ENCODE peak calls at places on chromosomes 6 and 20, in eight cellular contexts. One of them, this sample, is unnamed. For H3K9me3, the result is how much of the 10 kb centered on the place peaks cover.

GRCh38 chr6:83511901-83512681 is at the start of gene PRSS35:
- DNase-seq in HCT116: peak
- DNase-seq in GM23248: peak
- DNase-seq in MM.1S: peak
- DNase-seq in SK-N-SH: peak
- DNase-seq in neural progenitor cell: peak
- DNase-seq in OCI-LY7: no peak
- DNase-seq in PC-3: peak
- DNase-seq in this sample: peak

GRCh38 chr6:75751443-75751842 is 2.4 kb downstream of the MYO6 start:
- DNase-seq in HCT116: no peak
- DNase-seq in GM23248: peak
- DNase-seq in MM.1S: no peak
- DNase-seq in SK-N-SH: no peak
- DNase-seq in neural progenitor cell: no peak
- DNase-seq in OCI-LY7: no peak
- DNase-seq in PC-3: peak
- DNase-seq in this sample: no peak

GRCh38 chr6:89084542-89084941 is 4.0 kb downstream of the PNRC1 start:
- DNase-seq in HCT116: no peak
- DNase-seq in GM23248: no peak
- DNase-seq in MM.1S: no peak
- DNase-seq in SK-N-SH: no peak
- DNase-seq in neural progenitor cell: no peak
- DNase-seq in OCI-LY7: no peak
- DNase-seq in PC-3: no peak
- DNase-seq in this sample: no peak

GRCh38 chr6:54244430-54244829 is 63.8 kb upstream of the TINAG start:
- DNase-seq in HCT116: peak
- DNase-seq in GM23248: peak
- DNase-seq in MM.1S: peak
- DNase-seq in SK-N-SH: peak
- DNase-seq in neural progenitor cell: peak
- DNase-seq in OCI-LY7: peak
- DNase-seq in PC-3: peak
- DNase-seq in this sample: peak

GRCh38 chr6:157681041-157681650 is 141.9 kb upstream of the SNX9 start:
- DNase-seq in HCT116: no peak
- DNase-seq in GM23248: no peak
- DNase-seq in MM.1S: no peak
- DNase-seq in SK-N-SH: no peak
- DNase-seq in neural progenitor cell: no peak
- DNase-seq in OCI-LY7: no peak
- DNase-seq in PC-3: no peak
- DNase-seq in this sample: no peak

GRCh38 chr20:15071010-15071808 is 733.8 kb upstream of the FLRT3 start:
- DNase-seq in HCT116: no peak
- DNase-seq in GM23248: no peak
- DNase-seq in MM.1S: no peak
- DNase-seq in SK-N-SH: no peak
- DNase-seq in neural progenitor cell: no peak
- DNase-seq in OCI-LY7: no peak
- DNase-seq in PC-3: no peak
- DNase-seq in this sample: no peak

GRCh38 chr6:166470029-166470862 is 87.5 kb upstream of the MPC1 start:
- DNase-seq in HCT116: no peak
- DNase-seq in GM23248: no peak
- DNase-seq in MM.1S: no peak
- DNase-seq in SK-N-SH: no peak
- DNase-seq in neural progenitor cell: no peak
- DNase-seq in OCI-LY7: no peak
- DNase-seq in PC-3: no peak
- DNase-seq in this sample: no peak

GRCh38 chr6:44925100-44925739 is 402.9 kb upstream of the RUNX2 start:
- DNase-seq in HCT116: no peak
- DNase-seq in GM23248: peak
- DNase-seq in MM.1S: no peak
- DNase-seq in SK-N-SH: peak
- DNase-seq in neural progenitor cell: no peak
- DNase-seq in OCI-LY7: no peak
- DNase-seq in PC-3: no peak
- DNase-seq in this sample: peak

GRCh38 chr6:170473226-170473789 is 79.8 kb downstream of the PSMB1 start:
- DNase-seq in HCT116: no peak
- DNase-seq in GM23248: no peak
- DNase-seq in MM.1S: no peak
- DNase-seq in SK-N-SH: no peak
- DNase-seq in neural progenitor cell: no peak
- DNase-seq in OCI-LY7: no peak
- DNase-seq in PC-3: no peak
- DNase-seq in this sample: no peak

GRCh38 chr6:72911463-72912153 is 289.7 kb downstream of the KCNQ5 start:
- DNase-seq in HCT116: no peak
- DNase-seq in GM23248: no peak
- DNase-seq in MM.1S: no peak
- DNase-seq in SK-N-SH: no peak
- DNase-seq in neural progenitor cell: no peak
- DNase-seq in OCI-LY7: no peak
- DNase-seq in PC-3: peak
- DNase-seq in this sample: no peak

GRCh38 chr6:1325471-1326309 is 13.8 kb downstream of the FOXQ1 start:
- DNase-seq in HCT116: peak
- DNase-seq in GM23248: peak
- DNase-seq in MM.1S: no peak
- DNase-seq in SK-N-SH: no peak
- DNase-seq in neural progenitor cell: no peak
- DNase-seq in OCI-LY7: no peak
- DNase-seq in PC-3: peak
- DNase-seq in this sample: peak

GRCh38 chr6:109299695-109300564 is 82.3 kb downstream of the CD164 start:
- DNase-seq in HCT116: no peak
- DNase-seq in GM23248: no peak
- DNase-seq in MM.1S: no peak
- DNase-seq in SK-N-SH: no peak
- DNase-seq in neural progenitor cell: no peak
- DNase-seq in OCI-LY7: no peak
- DNase-seq in PC-3: no peak
- DNase-seq in this sample: no peak

GRCh38 chr20:25324412-25324811 is 66.2 kb downstream of the ABHD12 start:
- DNase-seq in HCT116: no peak
- DNase-seq in GM23248: no peak
- DNase-seq in MM.1S: no peak
- DNase-seq in SK-N-SH: no peak
- DNase-seq in neural progenitor cell: no peak
- DNase-seq in OCI-LY7: no peak
- DNase-seq in PC-3: no peak
- DNase-seq in this sample: no peak

GRCh38 chr6:121548146-121548545 is 112.7 kb downstream of the GJA1 start:
- DNase-seq in HCT116: no peak
- DNase-seq in GM23248: peak
- DNase-seq in MM.1S: no peak
- DNase-seq in SK-N-SH: no peak
- DNase-seq in neural progenitor cell: no peak
- DNase-seq in OCI-LY7: no peak
- DNase-seq in PC-3: no peak
- DNase-seq in this sample: no peak

GRCh38 chr20:57718490-57719009 is 8.7 kb upstream of the PMEPA1 start:
- DNase-seq in HCT116: peak
- DNase-seq in GM23248: peak
- DNase-seq in MM.1S: peak
- DNase-seq in SK-N-SH: peak
- DNase-seq in neural progenitor cell: peak
- DNase-seq in OCI-LY7: peak
- DNase-seq in PC-3: peak
- DNase-seq in this sample: peak

GRCh38 chr6:53119349-53119748 is 29.3 kb downstream of the GCM1 start:
- DNase-seq in HCT116: no peak
- DNase-seq in GM23248: peak
- DNase-seq in MM.1S: no peak
- DNase-seq in SK-N-SH: no peak
- DNase-seq in neural progenitor cell: no peak
- DNase-seq in OCI-LY7: no peak
- DNase-seq in PC-3: peak
- DNase-seq in this sample: no peak

GRCh38 chr20:62642666-62643520 is 590 bp downstream of the SLCO4A1 start:
- DNase-seq in HCT116: no peak
- DNase-seq in GM23248: peak
- DNase-seq in MM.1S: peak
- DNase-seq in SK-N-SH: peak
- DNase-seq in neural progenitor cell: peak
- DNase-seq in OCI-LY7: peak
- DNase-seq in PC-3: peak
- DNase-seq in this sample: no peak
- H3K4me2 ChIP-seq in HCT116: peak
- H3K4me2 ChIP-seq in GM23248: peak
- H3K4me2 ChIP-seq in MM.1S: peak
- H3K4me2 ChIP-seq in SK-N-SH: peak
- H3K4me2 ChIP-seq in neural progenitor cell: peak
- H3K4me2 ChIP-seq in OCI-LY7: peak
- H3K4me2 ChIP-seq in PC-3: peak
- H3K4me2 ChIP-seq in this sample: peak

DNA sequence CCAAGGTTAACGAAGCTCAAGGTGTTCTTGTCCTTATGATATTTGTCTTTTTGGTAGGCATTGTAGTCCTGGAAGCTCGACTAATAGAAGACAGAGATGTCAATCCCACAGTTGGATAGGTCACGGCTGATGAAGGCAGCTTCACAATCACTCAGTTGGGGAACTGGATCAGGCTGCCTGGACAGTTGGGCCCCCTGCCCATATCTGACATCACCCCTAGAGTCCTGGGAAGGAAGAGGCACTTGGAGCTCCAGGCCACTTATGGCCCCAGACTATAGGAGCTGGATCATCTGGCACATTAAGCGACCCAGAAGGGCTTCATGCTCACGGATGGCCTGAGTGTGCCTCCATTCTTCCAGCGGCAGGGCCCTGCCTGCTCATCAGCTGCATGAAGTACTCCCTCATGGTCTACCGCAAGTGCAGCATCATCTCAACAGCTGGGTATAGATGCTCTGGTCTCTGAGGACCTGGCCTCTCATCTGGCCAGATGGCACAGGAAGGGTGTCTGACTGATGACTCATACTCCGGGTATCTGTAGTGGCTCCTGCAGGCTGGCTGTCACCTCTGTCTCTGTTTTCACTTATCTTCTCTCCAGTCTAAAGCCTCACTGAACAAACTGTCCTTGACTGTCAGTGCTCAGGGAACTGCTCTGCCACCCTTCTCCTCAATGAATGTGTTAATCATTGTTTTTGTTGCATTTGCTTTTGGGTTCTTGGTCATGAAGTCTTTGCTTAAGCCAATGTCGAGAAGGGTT is 29.2 kb upstream of the SSR1 start:
- DNase-seq in HCT116: peak
- DNase-seq in GM23248: peak
- DNase-seq in MM.1S: peak
- DNase-seq in SK-N-SH: peak
- DNase-seq in neural progenitor cell: no peak
- DNase-seq in OCI-LY7: no peak
- DNase-seq in PC-3: peak
- DNase-seq in this sample: peak
- H3K9me3 ChIP-seq in HCT116: under half
- H3K9me3 ChIP-seq in GM23248: under half
- H3K9me3 ChIP-seq in MM.1S: under half
- H3K9me3 ChIP-seq in SK-N-SH: under half
- H3K9me3 ChIP-seq in neural progenitor cell: under half
- H3K9me3 ChIP-seq in OCI-LY7: under half
- H3K9me3 ChIP-seq in PC-3: under half
- H3K9me3 ChIP-seq in this sample: under half

DNA sequence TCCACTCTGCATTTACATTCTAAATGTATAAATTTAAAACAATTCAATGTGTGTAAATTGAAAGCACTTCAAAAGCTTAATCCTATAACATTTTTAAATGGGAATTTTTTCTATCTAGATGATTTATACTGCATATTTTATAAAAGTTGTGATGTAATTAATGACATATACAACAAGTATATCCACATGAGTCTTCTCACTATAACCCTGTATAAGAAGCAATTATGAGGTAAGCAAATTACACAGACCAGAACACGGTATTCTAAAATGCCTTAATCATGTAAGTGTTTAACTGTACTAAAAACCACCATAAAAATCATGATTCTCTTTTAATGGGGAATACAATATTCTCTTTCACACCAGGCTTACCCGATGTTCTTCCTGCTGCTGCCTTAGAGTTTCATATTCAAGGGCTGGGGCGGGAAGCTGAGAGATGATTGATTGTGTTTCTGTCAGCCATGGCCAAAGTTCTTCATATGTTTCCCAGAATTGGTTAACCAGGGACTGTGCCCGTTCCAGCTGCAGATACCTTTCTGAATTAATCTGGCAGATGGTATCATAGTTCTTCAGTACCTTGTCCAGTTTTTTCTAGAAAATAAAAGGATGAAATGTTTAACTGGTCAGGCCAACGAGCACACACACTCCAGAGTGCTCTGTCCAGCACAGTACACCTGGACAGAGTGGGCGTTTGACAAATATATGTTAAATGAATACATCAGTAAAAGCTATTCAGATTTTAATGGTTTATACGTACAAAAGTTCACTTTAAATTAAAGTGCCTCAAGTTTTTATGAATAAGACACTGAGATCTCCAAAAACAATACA is 127.4 kb downstream of the DST start:
- DNase-seq in HCT116: no peak
- DNase-seq in GM23248: no peak
- DNase-seq in MM.1S: no peak
- DNase-seq in SK-N-SH: no peak
- DNase-seq in neural progenitor cell: no peak
- DNase-seq in OCI-LY7: no peak
- DNase-seq in PC-3: no peak
- DNase-seq in this sample: no peak
- TF ChIP-seq EZH2phosphoT487 in HCT116: no peak
- TF ChIP-seq EZH2phosphoT487 in GM23248: no peak
- TF ChIP-seq EZH2phosphoT487 in MM.1S: no peak
- TF ChIP-seq EZH2phosphoT487 in SK-N-SH: no peak
- TF ChIP-seq EZH2phosphoT487 in neural progenitor cell: no peak
- TF ChIP-seq EZH2phosphoT487 in OCI-LY7: no peak
- TF ChIP-seq EZH2phosphoT487 in PC-3: no peak
- TF ChIP-seq EZH2phosphoT487 in this sample: no peak

GRCh38 chr6:149054559-149055194 is 262.8 kb upstream of the TAB2 start:
- DNase-seq in HCT116: no peak
- DNase-seq in GM23248: no peak
- DNase-seq in MM.1S: no peak
- DNase-seq in SK-N-SH: no peak
- DNase-seq in neural progenitor cell: no peak
- DNase-seq in OCI-LY7: no peak
- DNase-seq in PC-3: no peak
- DNase-seq in this sample: no peak

GRCh38 chr6:149057464-149057840 is 260.1 kb upstream of the TAB2 start:
- DNase-seq in HCT116: no peak
- DNase-seq in GM23248: no peak
- DNase-seq in MM.1S: no peak
- DNase-seq in SK-N-SH: no peak
- DNase-seq in neural progenitor cell: no peak
- DNase-seq in OCI-LY7: no peak
- DNase-seq in PC-3: no peak
- DNase-seq in this sample: no peak

GRCh38 chr6:149056777-149057463 is 260.6 kb upstream of the TAB2 start:
- DNase-seq in HCT116: no peak
- DNase-seq in GM23248: no peak
- DNase-seq in MM.1S: no peak
- DNase-seq in SK-N-SH: no peak
- DNase-seq in neural progenitor cell: no peak
- DNase-seq in OCI-LY7: no peak
- DNase-seq in PC-3: no peak
- DNase-seq in this sample: no peak

GRCh38 chr6:149053848-149054558 is 263.5 kb upstream of the TAB2 start:
- DNase-seq in HCT116: no peak
- DNase-seq in GM23248: no peak
- DNase-seq in MM.1S: no peak
- DNase-seq in SK-N-SH: no peak
- DNase-seq in neural progenitor cell: no peak
- DNase-seq in OCI-LY7: no peak
- DNase-seq in PC-3: no peak
- DNase-seq in this sample: no peak

GRCh38 chr6:149055195-149055899 is 262.2 kb upstream of the TAB2 start:
- DNase-seq in HCT116: no peak
- DNase-seq in GM23248: no peak
- DNase-seq in MM.1S: no peak
- DNase-seq in SK-N-SH: no peak
- DNase-seq in neural progenitor cell: no peak
- DNase-seq in OCI-LY7: no peak
- DNase-seq in PC-3: no peak
- DNase-seq in this sample: no peak
- H3K4me2 ChIP-seq in HCT116: no peak
- H3K4me2 ChIP-seq in GM23248: no peak
- H3K4me2 ChIP-seq in MM.1S: no peak
- H3K4me2 ChIP-seq in SK-N-SH: no peak
- H3K4me2 ChIP-seq in neural progenitor cell: no peak
- H3K4me2 ChIP-seq in OCI-LY7: no peak
- H3K4me2 ChIP-seq in PC-3: no peak
- H3K4me2 ChIP-seq in this sample: no peak

This sample was measured in hepatocyte.